ENCODE peak calls at places on chromosomes 4 and X, in seven cellular contexts. One of them, this sample, is unnamed. For H3K27me3 and H3K4me1, the result is how much of the 10 kb centered on the place peaks cover.

GRCh38 chrX:40329616-40330015 is 231.9 kb upstream of the BCOR start:
- DNase-seq in ovary: no peak
- DNase-seq in H1: no peak
- DNase-seq in stomach: no peak
- DNase-seq in tibial nerve: no peak
- DNase-seq in transverse colon: no peak
- DNase-seq in suprapubic skin: no peak
- DNase-seq in this sample: no peak

GRCh38 chr4:185305979-185306442 is 89.7 kb downstream of the LRP2BP start:
- DNase-seq in suprapubic skin: no peak
- DNase-seq in H1: peak
- DNase-seq in ovary: no peak
- DNase-seq in tibial nerve: no peak
- DNase-seq in stomach: no peak
- DNase-seq in transverse colon: no peak
- DNase-seq in this sample: no peak

GRCh38 chr4:77002321-77002720 is 52.8 kb downstream of the SEPTIN11 start:
- DNase-seq in suprapubic skin: no peak
- DNase-seq in tibial nerve: no peak
- DNase-seq in ovary: no peak
- DNase-seq in H1: no peak
- DNase-seq in stomach: no peak
- DNase-seq in transverse colon: no peak
- DNase-seq in this sample: no peak

GRCh38 chr4:168945291-168945690 is 64.8 kb downstream of the CBR4 start:
- DNase-seq in transverse colon: no peak
- DNase-seq in stomach: no peak
- DNase-seq in ovary: no peak
- DNase-seq in tibial nerve: no peak
- DNase-seq in H1: no peak
- DNase-seq in suprapubic skin: no peak
- DNase-seq in this sample: no peak

GRCh38 chr4:65623509-65623908 is 46.8 kb downstream of the EPHA5 start:
- DNase-seq in stomach: no peak
- DNase-seq in transverse colon: no peak
- DNase-seq in H1: no peak
- DNase-seq in tibial nerve: no peak
- DNase-seq in ovary: no peak
- DNase-seq in suprapubic skin: no peak
- DNase-seq in this sample: no peak

GRCh38 chr4:182207806-182208483 is 35.3 kb upstream of the TENM3 start:
- DNase-seq in tibial nerve: no peak
- DNase-seq in stomach: no peak
- DNase-seq in suprapubic skin: no peak
- DNase-seq in ovary: no peak
- DNase-seq in H1: no peak
- DNase-seq in transverse colon: no peak
- DNase-seq in this sample: no peak

GRCh38 chr4:130257271-130257670 is 1161.3 kb downstream of the C4orf33 start:
- DNase-seq in suprapubic skin: no peak
- DNase-seq in H1: no peak
- DNase-seq in tibial nerve: no peak
- DNase-seq in ovary: no peak
- DNase-seq in stomach: no peak
- DNase-seq in transverse colon: no peak
- DNase-seq in this sample: no peak

GRCh38 chr4:148998719-148999118 is 556.5 kb upstream of the NR3C2 start:
- DNase-seq in H1: peak
- DNase-seq in tibial nerve: no peak
- DNase-seq in stomach: no peak
- DNase-seq in ovary: no peak
- DNase-seq in suprapubic skin: no peak
- DNase-seq in transverse colon: no peak
- DNase-seq in this sample: no peak

GRCh38 chr4:40984051-40984450 is 230.3 kb downstream of the APBB2 start:
- DNase-seq in suprapubic skin: no peak
- DNase-seq in ovary: no peak
- DNase-seq in transverse colon: no peak
- DNase-seq in stomach: no peak
- DNase-seq in H1: no peak
- DNase-seq in tibial nerve: no peak
- DNase-seq in this sample: no peak

GRCh38 chrX:17829526-17829925 is 31.6 kb downstream of the RAI2 start:
- DNase-seq in transverse colon: no peak
- DNase-seq in ovary: no peak
- DNase-seq in stomach: no peak
- DNase-seq in tibial nerve: no peak
- DNase-seq in H1: no peak
- DNase-seq in suprapubic skin: no peak
- DNase-seq in this sample: no peak

GRCh38 chrX:115650449-115650848 is 89.5 kb downstream of the PLS3 start:
- DNase-seq in H1: no peak
- DNase-seq in ovary: no peak
- DNase-seq in stomach: no peak
- DNase-seq in suprapubic skin: no peak
- DNase-seq in transverse colon: no peak
- DNase-seq in tibial nerve: no peak
- DNase-seq in this sample: no peak

GRCh38 chr4:81352476-81352875 is 119.2 kb downstream of the RASGEF1B start:
- DNase-seq in suprapubic skin: no peak
- DNase-seq in stomach: no peak
- DNase-seq in transverse colon: no peak
- DNase-seq in ovary: no peak
- DNase-seq in tibial nerve: no peak
- DNase-seq in H1: no peak
- DNase-seq in this sample: no peak

GRCh38 chrX:3659761-3660160 is 53.7 kb downstream of the PRKX start:
- DNase-seq in transverse colon: no peak
- DNase-seq in tibial nerve: no peak
- DNase-seq in suprapubic skin: no peak
- DNase-seq in ovary: no peak
- DNase-seq in H1: no peak
- DNase-seq in stomach: no peak
- DNase-seq in this sample: no peak

DNA sequence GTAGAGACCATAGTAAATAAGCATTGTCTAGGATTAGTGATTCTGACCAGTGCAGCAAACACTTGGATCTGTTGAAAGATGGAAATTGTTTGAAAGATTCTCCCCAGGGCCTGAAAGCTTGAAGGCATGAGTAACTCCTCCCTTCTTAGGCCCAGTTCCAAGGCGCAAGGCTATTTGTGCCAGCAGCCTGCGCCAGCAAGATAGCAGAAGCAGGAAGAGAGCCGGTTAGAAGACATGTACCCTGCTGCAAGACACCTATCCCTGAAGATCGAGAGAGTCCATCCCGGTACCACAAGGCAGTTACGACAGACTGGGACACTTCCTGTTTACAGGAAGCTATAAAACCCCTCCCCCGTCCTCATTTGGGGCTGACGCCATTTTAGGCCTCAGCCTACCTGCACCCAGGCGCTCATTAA is 72.4 kb upstream of the JADE1 start:
- DNase-seq in suprapubic skin: no peak
- DNase-seq in H1: no peak
- DNase-seq in transverse colon: no peak
- DNase-seq in tibial nerve: no peak
- DNase-seq in ovary: no peak
- DNase-seq in stomach: peak
- DNase-seq in this sample: no peak
- TF ChIP-seq EP300 in suprapubic skin: no peak
- TF ChIP-seq EP300 in H1: no peak
- TF ChIP-seq EP300 in transverse colon: no peak
- TF ChIP-seq EP300 in tibial nerve: no peak
- TF ChIP-seq EP300 in ovary: no peak
- TF ChIP-seq EP300 in stomach: no peak
- TF ChIP-seq EP300 in this sample: no peak

GRCh38 chrX:14607446-14607845 is 78.1 kb downstream of the GLRA2 start:
- DNase-seq in stomach: no peak
- DNase-seq in H1: no peak
- DNase-seq in suprapubic skin: no peak
- DNase-seq in transverse colon: no peak
- DNase-seq in tibial nerve: no peak
- DNase-seq in ovary: no peak
- DNase-seq in this sample: no peak
- H3K27me3 ChIP-seq in stomach: under half
- H3K27me3 ChIP-seq in H1: under half
- H3K27me3 ChIP-seq in suprapubic skin: under half
- H3K27me3 ChIP-seq in transverse colon: under half
- H3K27me3 ChIP-seq in tibial nerve: under half
- H3K27me3 ChIP-seq in ovary: under half
- H3K27me3 ChIP-seq in this sample: under half

GRCh38 chr4:8771666-8772065 is 100.0 kb downstream of the HMX1 start:
- DNase-seq in stomach: no peak
- DNase-seq in ovary: no peak
- DNase-seq in transverse colon: no peak
- DNase-seq in tibial nerve: no peak
- DNase-seq in H1: no peak
- DNase-seq in suprapubic skin: peak
- DNase-seq in this sample: no peak
- H3K4me1 ChIP-seq in stomach: under half
- H3K4me1 ChIP-seq in ovary: under half
- H3K4me1 ChIP-seq in transverse colon: under half
- H3K4me1 ChIP-seq in tibial nerve: under half
- H3K4me1 ChIP-seq in H1: under half
- H3K4me1 ChIP-seq in suprapubic skin: under half
- H3K4me1 ChIP-seq in this sample: under half

GRCh38 chr4:6258741-6259140 is 10.9 kb upstream of the WFS1 start:
- DNase-seq in stomach: no peak
- DNase-seq in tibial nerve: no peak
- DNase-seq in transverse colon: no peak
- DNase-seq in ovary: no peak
- DNase-seq in suprapubic skin: no peak
- DNase-seq in H1: no peak
- DNase-seq in this sample: no peak

GRCh38 chr4:6253961-6254360 is 15.7 kb upstream of the WFS1 start:
- DNase-seq in H1: no peak
- DNase-seq in ovary: no peak
- DNase-seq in suprapubic skin: no peak
- DNase-seq in transverse colon: no peak
- DNase-seq in stomach: no peak
- DNase-seq in tibial nerve: no peak
- DNase-seq in this sample: no peak

GRCh38 chr4:6257243-6258025 is 12.2 kb upstream of the WFS1 start:
- DNase-seq in H1: no peak
- DNase-seq in ovary: no peak
- DNase-seq in transverse colon: no peak
- DNase-seq in stomach: no peak
- DNase-seq in tibial nerve: no peak
- DNase-seq in suprapubic skin: no peak
- DNase-seq in this sample: no peak

GRCh38 chr4:6258026-6258360 is 11.7 kb upstream of the WFS1 start:
- DNase-seq in stomach: no peak
- DNase-seq in suprapubic skin: no peak
- DNase-seq in ovary: no peak
- DNase-seq in tibial nerve: no peak
- DNase-seq in transverse colon: no peak
- DNase-seq in H1: no peak
- DNase-seq in this sample: no peak

DNA sequence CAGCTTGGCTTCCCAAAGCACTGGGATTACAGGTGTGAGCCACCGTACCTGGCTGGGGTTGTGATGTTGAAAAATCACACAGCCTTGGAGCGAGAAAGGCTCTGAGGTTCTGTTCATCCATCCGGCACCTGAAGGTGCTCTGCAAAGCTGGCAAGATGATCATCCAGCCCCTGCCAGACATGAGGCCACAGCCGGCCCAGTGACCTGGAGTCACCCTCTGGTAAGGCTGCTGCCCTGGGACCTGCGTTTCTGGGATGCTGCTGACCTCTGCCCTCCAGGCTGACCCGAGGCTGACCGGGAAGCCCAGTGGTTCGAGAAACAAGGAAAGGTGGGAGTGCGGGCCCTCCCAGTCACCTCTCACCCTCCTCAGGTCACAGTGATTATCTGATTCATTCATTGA is 13.5 kb upstream of the WFS1 start:
- DNase-seq in transverse colon: no peak
- DNase-seq in tibial nerve: no peak
- DNase-seq in suprapubic skin: no peak
- DNase-seq in H1: no peak
- DNase-seq in stomach: no peak
- DNase-seq in ovary: no peak
- DNase-seq in this sample: no peak
- TF ChIP-seq EP300 in transverse colon: no peak
- TF ChIP-seq EP300 in tibial nerve: no peak
- TF ChIP-seq EP300 in suprapubic skin: no peak
- TF ChIP-seq EP300 in H1: no peak
- TF ChIP-seq EP300 in stomach: no peak
- TF ChIP-seq EP300 in ovary: no peak
- TF ChIP-seq EP300 in this sample: no peak

GRCh38 chr4:825969-826330 is at the start of gene CPLX1:
- DNase-seq in transverse colon: peak
- DNase-seq in stomach: peak
- DNase-seq in ovary: no peak
- DNase-seq in tibial nerve: no peak
- DNase-seq in H1: no peak
- DNase-seq in suprapubic skin: no peak
- DNase-seq in this sample: no peak

GRCh38 chr4:828641-829271 is 2.8 kb upstream of the CPLX1 start:
- DNase-seq in suprapubic skin: peak
- DNase-seq in stomach: peak
- DNase-seq in transverse colon: no peak
- DNase-seq in H1: no peak
- DNase-seq in tibial nerve: no peak
- DNase-seq in ovary: no peak
- DNase-seq in this sample: peak

GRCh38 chr4:829291-829690 is 3.4 kb upstream of the CPLX1 start:
- DNase-seq in transverse colon: no peak
- DNase-seq in ovary: no peak
- DNase-seq in tibial nerve: no peak
- DNase-seq in H1: no peak
- DNase-seq in suprapubic skin: no peak
- DNase-seq in stomach: no peak
- DNase-seq in this sample: no peak

GRCh38 chr4:826508-827208 is 729 bp upstream of the CPLX1 start:
- DNase-seq in ovary: no peak
- DNase-seq in suprapubic skin: peak
- DNase-seq in stomach: no peak
- DNase-seq in tibial nerve: no peak
- DNase-seq in H1: no peak
- DNase-seq in transverse colon: no peak
- DNase-seq in this sample: peak

DNA sequence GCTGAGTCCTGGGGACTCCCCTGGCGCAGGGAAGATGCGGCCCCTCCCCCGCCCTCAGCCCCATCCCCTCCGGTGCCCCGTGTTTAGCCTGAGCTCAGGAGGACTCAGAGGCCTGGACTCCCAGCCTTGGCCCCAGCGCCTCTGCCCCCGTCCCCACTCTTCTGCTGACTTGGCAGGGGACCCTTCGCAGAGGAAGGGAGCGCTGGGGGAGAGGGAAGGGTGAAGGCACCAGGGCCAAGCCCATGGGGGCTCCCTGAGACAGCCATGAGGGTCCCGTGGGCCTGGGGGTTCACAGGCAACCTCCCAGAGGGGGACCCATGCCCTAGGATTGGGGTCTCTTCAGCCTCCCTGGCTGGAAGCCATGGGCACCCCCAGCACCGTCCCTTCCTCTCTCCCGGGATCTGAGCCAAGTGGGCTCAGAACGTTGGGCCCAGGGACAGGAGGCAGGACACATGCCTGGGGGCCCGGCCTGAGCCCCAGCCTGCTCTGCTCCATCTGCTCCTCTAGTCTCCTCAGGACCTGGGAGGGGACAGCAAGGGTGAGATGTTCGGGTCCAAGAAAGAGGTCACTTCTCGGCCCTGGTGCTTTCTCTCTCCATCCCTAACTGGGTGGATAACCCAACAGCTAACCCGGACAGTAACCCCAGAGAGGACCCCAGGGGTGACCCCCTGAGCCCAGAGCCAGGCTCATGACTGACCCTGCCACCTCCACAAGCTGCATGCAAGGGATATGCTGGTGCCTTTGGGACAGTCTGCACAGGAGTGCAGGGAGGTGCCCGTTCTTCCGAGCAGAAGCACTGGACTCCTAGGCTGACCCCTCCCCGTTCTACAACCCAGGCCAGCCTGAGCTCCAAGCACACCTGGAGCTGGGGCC is 1.5 kb upstream of the CPLX1 start:
- DNase-seq in transverse colon: no peak
- DNase-seq in tibial nerve: no peak
- DNase-seq in H1: no peak
- DNase-seq in stomach: no peak
- DNase-seq in suprapubic skin: peak
- DNase-seq in ovary: no peak
- DNase-seq in this sample: no peak
- H3K27me3 ChIP-seq in transverse colon: half or more
- H3K27me3 ChIP-seq in tibial nerve: under half
- H3K27me3 ChIP-seq in H1: half or more
- H3K27me3 ChIP-seq in stomach: half or more
- H3K27me3 ChIP-seq in suprapubic skin: half or more
- H3K27me3 ChIP-seq in ovary: under half
- H3K27me3 ChIP-seq in this sample: under half